ENCODE peak calls at places on chromosomes 6 and 20, in ten cellular contexts. T is NCI-H1417; W is A549; S is CD8-positive, alpha-beta memory T cell; H is RWPE1; F is stimulated activated CD4-positive, alpha-beta T cell treated with anti-CD3 and anti-CD28 coated beads, TNF-alpha, amount 100 ng/mL, for 48 hours; E is NCI-H1105; X is SK-N-SH; V is HTR-8/SVneo; I is stimulated activated naive CD4-positive, alpha-beta T cell. D is an unnamed sample.

GRCh38 chr20:63315240-63315981 is 22.4 kb downstream of the COL20A1 start:
- DNase-seq in T (no peak), W (no peak), S (no peak), H (no peak), F (no peak), E (no peak), X (no peak), V (no peak), I (no peak), D (no peak)

GRCh38 chr20:3560578-3560977 is 89.8 kb downstream of the ATRN start:
- DNase-seq in T (no peak), W (no peak), S (no peak), H (peak; percentile 7), F (no peak), E (no peak), X (no peak), V (peak; percentile 6), I (no peak), D (no peak)

GRCh38 chr6:3282461-3283236 is 23.9 kb downstream of the PSMG4 start:
- DNase-seq in T (peak; percentile 29), W (no peak), S (no peak), H (no peak), F (no peak), E (no peak), X (no peak), V (no peak), I (no peak), D (no peak)

GRCh38 chr6:21001736-21002135 is 467.5 kb downstream of the CDKAL1 start:
- DNase-seq in T (no peak), W (no peak), S (no peak), H (no peak), F (no peak), E (no peak), X (no peak), V (no peak), I (no peak), D (no peak)

GRCh38 chr6:166623318-166623717 is 3.7 kb downstream of the RPS6KA2 start:
- DNase-seq in T (no peak), W (no peak), S (no peak), H (no peak), F (no peak), E (no peak), X (no peak), V (no peak), I (no peak), D (no peak)

GRCh38 chr6:15947923-15948322 is 181.0 kb upstream of the MYLIP start:
- DNase-seq in T (no peak), W (no peak), S (no peak), H (no peak), F (no peak), E (no peak), X (no peak), V (no peak), I (no peak), D (no peak)

GRCh38 chr6:28980797-28981390 is 24.2 kb downstream of the ZNF311 start:
- DNase-seq in T (peak; percentile 33), W (peak; percentile 78), S (peak; percentile 34), H (peak; percentile 32), F (no peak), E (peak; percentile 66), X (peak; percentile 86), V (peak; percentile 75), I (no peak), D (no peak)

GRCh38 chr20:37977786-37978185 is 55.5 kb downstream of the TTI1 start:
- DNase-seq in T (no peak), W (no peak), S (no peak), H (no peak), F (no peak), E (no peak), X (no peak), V (no peak), I (no peak), D (no peak)

GRCh38 chr6:15079288-15079817 is 166.5 kb upstream of the JARID2 start:
- DNase-seq in T (no peak), W (no peak), S (no peak), H (no peak), F (no peak), E (no peak), X (no peak), V (no peak), I (no peak), D (no peak)

GRCh38 chr6:130778946-130779657 is 48.1 kb upstream of the SMLR1 start:
- DNase-seq in T (no peak), W (no peak), S (no peak), H (no peak), F (no peak), E (no peak), X (no peak), V (no peak), I (peak; percentile 2), D (no peak)

GRCh38 chr6:158924499-158925455 is 75.2 kb downstream of the RSPH3 start:
- DNase-seq in T (no peak), W (no peak), S (no peak), H (no peak), F (no peak), E (no peak), X (no peak), V (no peak), I (no peak), D (no peak)

GRCh38 chr6:23522751-23523527 is 603.1 kb upstream of the NRSN1 start:
- DNase-seq in T (no peak), W (no peak), S (no peak), H (no peak), F (no peak), E (no peak), X (peak; percentile 45), V (no peak), I (no peak), D (no peak)

GRCh38 chr20:22810626-22811559 is 224.2 kb upstream of the SSTR4 start:
- DNase-seq in T (no peak), W (no peak), S (no peak), H (no peak), F (no peak), E (no peak), X (no peak), V (no peak), I (no peak), D (no peak)

GRCh38 chr20:46060301-46060881 is 29.4 kb downstream of the NCOA5 start:
- DNase-seq in T (no peak), W (no peak), S (no peak), H (no peak), F (no peak), E (no peak), X (no peak), V (no peak), I (no peak), D (no peak)

GRCh38 chr6:51552400-51552799 is 535.0 kb downstream of the PKHD1 start:
- DNase-seq in T (no peak), W (no peak), S (no peak), H (no peak), F (no peak), E (no peak), X (no peak), V (no peak), I (no peak), D (no peak)